ENCODE peak calls at places on chromosomes 6 and 20, in five cellular contexts. G is CD8-positive, alpha-beta T cell; P is Ammon's horn; A is erythroblast; N is NK-92 treated with Interleukin-12 subunit alpha and Interleukin-12 subunit beta, amount 100 ng/mL, for 24 hours. U is an unnamed sample.

GRCh38 chr20:9409352-9409751 is 105.0 kb upstream of the LAMP5 start:
- DNase-seq in N (no peak), P (no peak), A (no peak), G (no peak), U (no peak)

GRCh38 chr20:4726710-4727391 is 5.1 kb downstream of the PRND start:
- DNase-seq in A (no peak), G (no peak), N (no peak), P (no peak), U (no peak)

GRCh38 chr20:32111763-32112162 is 2.2 kb downstream of the TM9SF4 start:
- DNase-seq in P (peak), A (no peak), G (no peak), N (no peak), U (no peak)

GRCh38 chr6:4008324-4009047 is 70.5 kb downstream of the FAM217A start:
- DNase-seq in P (peak), N (no peak), A (peak), G (no peak), U (peak)

GRCh38 chr6:26556263-26557070 is 18.3 kb downstream of the HMGN4 start:
- DNase-seq in G (no peak), A (peak), P (peak), N (peak), U (peak)

GRCh38 chr20:20780127-20780822 is 67.8 kb upstream of the RALGAPA2 start:
- DNase-seq in P (peak), G (peak), N (peak), A (no peak), U (peak)

GRCh38 chr6:2802521-2803060 is 37.4 kb downstream of the WRNIP1 start:
- DNase-seq in P (no peak), N (no peak), G (no peak), A (no peak), U (no peak)

GRCh38 chr20:4809707-4810106 is 88.0 kb downstream of the PRND start:
- DNase-seq in P (no peak), N (no peak), A (no peak), G (peak), U (no peak)

GRCh38 chr6:101738481-101738880 is 345.0 kb downstream of the GRIK2 start:
- DNase-seq in P (no peak), N (no peak), A (no peak), G (no peak), U (no peak)

GRCh38 chr6:3424185-3424927 is 32.5 kb downstream of the SLC22A23 start:
- DNase-seq in G (no peak), A (no peak), N (no peak), P (no peak), U (no peak)

GRCh38 chr6:87925373-87926060 is 122.1 kb upstream of the SPACA1 start:
- DNase-seq in A (no peak), P (no peak), N (peak), G (no peak), U (no peak)

GRCh38 chr20:36130316-36130865 is 24.1 kb upstream of the EPB41L1 start:
- DNase-seq in N (no peak), P (no peak), A (no peak), G (no peak), U (no peak)

GRCh38 chr6:151058021-151058733 is 181.6 kb upstream of the AKAP12 start:
- DNase-seq in N (no peak), G (no peak), A (no peak), P (no peak), U (no peak)

GRCh38 chr6:151276112-151276745 is 36.5 kb downstream of the AKAP12 start:
- DNase-seq in N (no peak), P (peak), G (no peak), A (no peak), U (peak)

GRCh38 chr6:1598433-1598832 is 11.3 kb upstream of the FOXC1 start:
- DNase-seq in P (no peak), G (no peak), N (no peak), A (no peak), U (no peak)

GRCh38 chr6:168116975-168117899 is 38.2 kb upstream of the FRMD1 start:
- DNase-seq in G (no peak), N (no peak), A (no peak), P (no peak), U (no peak)

GRCh38 chr6:151161363-151161762 is 78.4 kb upstream of the AKAP12 start:
- DNase-seq in A (no peak), P (no peak), G (no peak), N (no peak), U (no peak)

GRCh38 chr6:158686791-158687381 is 37.0 kb downstream of the SYTL3 start:
- DNase-seq in N (no peak), A (no peak), G (peak), P (no peak), U (no peak)

GRCh38 chr20:45311589-45312211 is 3.6 kb upstream of the MATN4 start:
- DNase-seq in A (peak), P (peak), G (peak), N (no peak), U (no peak)

GRCh38 chr20:54774423-54774822 is 299.0 kb downstream of the DOK5 start:
- DNase-seq in P (no peak), A (no peak), G (no peak), N (no peak), U (no peak)

GRCh38 chr6:88945596-88945995 is 17.8 kb downstream of the RNGTT start:
- DNase-seq in G (no peak), A (no peak), P (no peak), N (no peak), U (no peak)

GRCh38 chr6:14417377-14417776 is 299.8 kb downstream of the CD83 start:
- DNase-seq in G (no peak), A (no peak), P (no peak), N (no peak), U (peak)

GRCh38 chr6:90175627-90176538 is 120.8 kb downstream of the BACH2 start:
- DNase-seq in A (no peak), N (no peak), P (no peak), G (no peak), U (peak)